ENCODE peak calls at places on chromosome 21, in seven cellular contexts. B is suprapubic skin, T is cardiac fibroblast, O is Panc1, Y is cardiac muscle cell, K is breast epithelium, G is left ventricle myocardium inferior. S is an unnamed sample.

GRCh38 chr21:34351786-34352241 is 12.0 kb upstream of the KCNE2 start:
- DNase-seq in B (peak; percentile 74), T (peak; percentile 36), O (no peak), Y (peak; percentile 80), K (peak; percentile 44), G (peak; percentile 31), S (peak; percentile 16)

GRCh38 chr21:46111193-46111571 is 13.3 kb downstream of the COL6A2 start:
- DNase-seq in B (no peak), T (no peak), O (no peak), Y (no peak), K (peak; percentile 5), G (no peak), S (no peak)

GRCh38 chr21:17388226-17388625 is 124.6 kb upstream of the CXADR start:
- DNase-seq in B (no peak), T (no peak), O (no peak), Y (no peak), K (no peak), G (no peak), S (no peak)

GRCh38 chr21:46154955-46155513 is 345 bp downstream of the FTCD start:
- DNase-seq in B (peak; percentile 77), T (no peak), O (no peak), Y (no peak), K (no peak), G (no peak), S (no peak)

GRCh38 chr21:19535356-19535755 is 1131.8 kb upstream of the TMPRSS15 start:
- DNase-seq in B (no peak), T (no peak), O (no peak), Y (no peak), K (no peak), G (no peak), S (no peak)

GRCh38 chr21:33096426-33096825 is 26.5 kb downstream of the OLIG1 start:
- DNase-seq in B (no peak), T (no peak), O (no peak), Y (no peak), K (no peak), G (no peak), S (no peak)

GRCh38 chr21:32337206-32337605 is 38.6 kb downstream of the MRAP start:
- DNase-seq in B (no peak), T (no peak), O (no peak), Y (no peak), K (no peak), G (no peak), S (no peak)

GRCh38 chr21:39809936-39810335 is 57.3 kb upstream of the PCP4 start:
- DNase-seq in B (no peak), T (no peak), O (no peak), Y (no peak), K (no peak), G (no peak), S (no peak)

GRCh38 chr21:34908424-34909055 is 140.6 kb downstream of the RUNX1 start:
- DNase-seq in B (no peak), T (peak; percentile 71), O (no peak), Y (no peak), K (no peak), G (no peak), S (peak; percentile 68)

DNA sequence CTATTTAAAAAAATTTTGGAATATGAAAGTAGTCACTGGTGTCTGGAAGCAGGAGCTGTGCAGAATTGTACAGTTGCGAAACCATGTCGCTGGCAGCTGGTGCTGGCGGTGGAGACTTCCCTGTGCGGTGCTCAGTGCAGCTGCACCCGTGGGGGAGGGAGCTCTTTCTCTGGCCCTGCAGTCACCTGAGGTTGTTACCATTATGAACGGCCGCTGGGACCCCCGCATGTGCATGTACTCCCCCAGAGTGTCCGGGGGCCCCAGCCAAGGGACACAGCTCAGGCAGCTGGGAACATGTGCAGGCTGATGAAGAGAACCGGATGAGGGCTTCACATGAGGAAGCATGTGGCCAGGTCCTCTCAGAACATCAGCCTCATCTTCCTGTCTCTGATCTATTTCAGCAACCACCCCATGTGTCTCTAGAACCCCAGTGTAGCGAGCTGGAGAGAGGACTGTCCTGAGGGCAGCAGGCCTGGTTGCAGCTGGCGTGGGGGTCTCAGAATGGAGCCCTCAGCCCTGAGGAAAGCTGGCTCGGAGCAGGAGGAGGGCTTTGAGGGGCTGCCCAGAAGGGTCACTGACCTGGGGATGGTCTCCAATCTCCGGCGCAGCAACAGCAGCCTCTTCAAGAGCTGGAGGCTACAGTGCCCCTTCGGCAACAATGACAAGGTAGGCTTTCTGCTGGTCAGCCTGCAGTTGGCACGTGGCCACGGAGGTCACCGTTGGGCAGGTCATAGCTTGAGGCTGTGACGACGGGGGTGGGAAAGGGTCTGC is at the start of gene TRPM2:
- DNase-seq in B (no peak), T (peak; percentile 54), O (no peak), Y (no peak), K (no peak), G (peak; percentile 72), S (peak; percentile 24)
- H3K4me3 ChIP-seq in B (peak within 1 kb of the TSS; percentile 19), T (no peak within 1 kb of the TSS), O (no peak within 1 kb of the TSS), Y (no peak within 1 kb of the TSS), K (peak within 1 kb of the TSS; percentile 11), G (peak within 1 kb of the TSS; percentile 42), S (no peak within 1 kb of the TSS)

GRCh38 chr21:37564924-37565529 is 198.5 kb downstream of the DYRK1A start:
- DNase-seq in B (no peak), T (peak; percentile 9), O (no peak), Y (no peak), K (no peak), G (no peak), S (no peak)

GRCh38 chr21:37562920-37563640 is 196.5 kb downstream of the DYRK1A start:
- DNase-seq in B (no peak), T (no peak), O (no peak), Y (no peak), K (no peak), G (no peak), S (no peak)

GRCh38 chr21:37564341-37564923 is 197.9 kb downstream of the DYRK1A start:
- DNase-seq in B (peak; percentile 88), T (peak; percentile 99), O (peak; percentile 91), Y (peak; percentile 31), K (peak; percentile 81), G (peak; percentile 66), S (peak; percentile 96)

GRCh38 chr21:37561941-37562919 is 195.7 kb downstream of the DYRK1A start:
- DNase-seq in B (no peak), T (no peak), O (no peak), Y (no peak), K (no peak), G (no peak), S (no peak)

DNA sequence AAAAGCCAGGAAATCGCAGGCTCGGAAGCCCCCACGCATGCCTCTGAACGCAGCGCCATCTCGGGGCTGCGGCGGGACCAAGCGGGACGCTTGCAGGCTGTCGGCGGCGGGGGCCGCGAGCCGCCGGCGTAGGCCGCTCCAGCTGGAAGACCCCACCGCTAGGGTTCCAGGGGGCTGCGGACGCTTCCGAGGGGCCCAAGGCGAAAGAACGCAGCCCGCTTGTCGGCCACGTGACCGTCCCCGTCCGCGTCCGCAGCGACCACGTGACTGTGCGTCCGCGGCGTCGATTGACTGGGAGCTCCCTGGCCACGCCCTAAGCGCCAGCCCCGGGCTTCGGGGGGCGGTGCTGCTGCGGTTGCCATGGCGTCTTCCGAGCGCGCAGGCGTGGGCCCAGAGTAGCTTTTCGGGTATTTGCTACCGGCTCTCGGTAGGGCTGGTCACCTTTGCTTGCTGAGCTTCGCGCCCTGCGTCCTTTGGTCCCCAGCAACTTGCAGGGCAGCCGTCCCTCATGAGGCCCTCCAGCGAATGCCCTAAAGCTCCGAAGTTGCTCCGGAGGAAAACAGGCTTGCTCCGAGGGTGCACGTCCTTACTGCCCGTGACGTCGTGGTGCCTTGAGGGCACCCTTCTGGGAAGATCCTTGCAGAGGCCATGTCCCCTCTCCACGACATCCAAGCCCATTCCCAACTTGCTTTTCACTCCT is 197.2 kb downstream of the DYRK1A start:
- DNase-seq in B (peak; percentile 95), T (peak; percentile 92), O (peak; percentile 78), Y (peak; percentile 73), K (peak; percentile 89), G (peak; percentile 94), S (peak; percentile 90)
- TF ChIP-seq CTCF in B (peak; percentile 13), T (peak; percentile 30), O (peak; percentile 9), Y (peak; percentile 49), K (no peak), G (peak; percentile 58), S (peak; percentile 34)

DNA sequence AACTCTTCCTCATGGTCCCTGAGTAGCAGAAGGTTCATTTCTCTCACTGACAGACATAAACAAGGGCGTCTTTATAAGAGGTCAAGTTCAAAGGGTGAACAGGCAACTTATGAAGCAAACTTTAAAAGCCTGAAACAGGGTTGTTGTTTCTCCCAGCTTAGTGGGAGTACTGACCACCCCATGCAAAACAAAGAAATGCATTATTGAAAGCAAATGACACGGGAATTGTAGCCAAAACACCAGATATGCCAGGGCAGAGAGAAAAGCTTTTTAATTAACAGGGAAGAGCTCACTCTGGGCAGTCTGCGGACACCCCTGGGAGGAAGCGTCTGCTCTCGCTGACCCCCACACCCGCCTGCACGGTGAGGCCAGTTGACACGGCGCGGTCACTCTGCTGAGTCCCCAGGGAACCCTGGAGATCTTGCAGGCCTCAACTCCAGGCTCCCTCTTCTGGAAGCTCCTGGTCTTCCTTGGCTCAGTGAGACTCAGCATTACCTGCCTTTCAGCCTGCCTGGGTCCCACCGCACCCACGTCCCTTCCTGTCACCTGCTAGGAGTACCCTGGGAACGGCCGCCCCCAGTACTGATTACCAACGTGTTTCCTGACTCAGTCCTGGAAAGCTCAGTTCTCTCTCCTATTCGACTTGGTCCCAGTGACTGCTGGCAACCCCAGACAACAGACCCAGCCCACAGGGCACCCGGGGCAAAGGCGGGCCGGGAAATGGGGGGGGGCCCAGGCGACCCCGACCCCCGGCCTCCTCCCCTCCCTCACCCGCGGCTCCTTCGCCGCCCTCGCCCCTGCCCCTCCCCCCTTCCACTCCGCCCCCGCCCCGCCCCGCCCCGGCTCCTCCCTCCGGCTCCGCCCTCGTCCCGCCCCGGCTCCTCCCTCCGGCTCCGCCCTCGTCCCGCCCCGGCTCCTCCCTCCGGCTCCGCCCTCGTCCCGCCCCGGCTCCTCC is 972 bp downstream of the CFAP410 start:
- DNase-seq in B (no peak), T (peak; percentile 61), O (peak; percentile 17), Y (peak; percentile 76), K (peak; percentile 78), G (peak; percentile 61), S (peak; percentile 54)
- H3K4me3 ChIP-seq in B (peak overlapping the region; percentile 87), T (peak overlapping the region; percentile 45), O (peak overlapping the region; percentile 50), Y (peak overlapping the region; percentile 27), K (peak overlapping the region; percentile 89), G (peak overlapping the region; percentile 74), S (peak overlapping the region; percentile 60)

GRCh38 chr21:29334717-29335428 is 36.2 kb downstream of the BACH1 start:
- DNase-seq in B (no peak), T (peak; percentile 91), O (no peak), Y (no peak), K (no peak), G (no peak), S (peak; percentile 59)
- TF ChIP-seq CTCF in B (no peak), T (no peak), O (no peak), Y (no peak), K (no peak), G (no peak), S (no peak)

GRCh38 chr21:28614816-28615215 is 377.9 kb downstream of the LTN1 start:
- DNase-seq in B (no peak), T (no peak), O (no peak), Y (no peak), K (no peak), G (no peak), S (no peak)
- H3K4me3 ChIP-seq in B (no peak overlapping the region), T (no peak overlapping the region), O (no peak overlapping the region), Y (no peak overlapping the region), K (no peak overlapping the region), G (no peak overlapping the region), S (no peak overlapping the region)

DNA sequence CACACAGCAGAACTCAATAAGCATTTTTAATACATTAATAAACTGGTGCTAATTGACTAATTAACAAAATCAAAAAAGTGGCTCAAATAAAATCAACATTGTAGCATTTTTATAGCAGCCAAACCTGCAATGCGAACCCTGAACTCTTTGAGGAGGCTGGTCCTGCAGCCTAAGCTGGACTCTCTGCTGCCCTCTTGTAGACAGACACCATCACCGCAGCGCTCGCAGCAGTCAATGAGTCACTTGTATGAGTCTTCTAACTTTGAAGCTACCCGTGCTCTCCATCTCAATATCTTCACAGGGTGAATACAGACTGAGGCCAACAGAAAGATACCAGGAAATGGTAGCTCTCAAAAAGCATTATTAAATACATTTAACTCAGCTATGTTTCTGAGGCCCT is 9.7 kb upstream of the KRTAP7-1 start:
- DNase-seq in B (no peak), T (peak; percentile 28), O (no peak), Y (peak; percentile 62), K (no peak), G (no peak), S (no peak)
- TF ChIP-seq CTCF in B (no peak), T (peak; percentile 27), O (peak; percentile 48), Y (no peak), K (no peak), G (no peak), S (no peak)